ENCODE peak calls at places on chromosomes 6 and 20, in seven cellular contexts. U is NCI-H1417; N is T follicular helper cell; Q is CD8-positive, alpha-beta memory T cell; D is iris pigment epithelial cell; A is uterus; J is SIG-M5. R is an unnamed sample.

GRCh38 chr6:44229376-44230033 is 6.1 kb downstream of the SLC29A1 start:
- DNase-seq in D (no peak), N (no peak), Q (no peak), U (no peak), A (no peak), J (no peak), R (no peak)

GRCh38 chr20:63086421-63087235 is 79.9 kb upstream of the BHLHE23 start:
- DNase-seq in D (no peak), N (no peak), U (no peak), Q (no peak), A (no peak), J (no peak), R (no peak)

GRCh38 chr6:81751388-81752083 is 945 bp downstream of the TENT5A start:
- DNase-seq in N (no peak), Q (peak), J (no peak), D (peak), A (peak), U (peak), R (no peak)

GRCh38 chr6:30700340-30700739 is 9.6 kb upstream of the NRM start:
- DNase-seq in D (no peak), J (no peak), A (no peak), N (no peak), Q (no peak), U (no peak), R (no peak)

GRCh38 chr6:90019216-90019615 is 124.9 kb downstream of the GJA10 start:
- DNase-seq in U (no peak), Q (no peak), A (no peak), N (no peak), D (no peak), J (no peak), R (no peak)

GRCh38 chr20:47568837-47569410 is 67.2 kb downstream of the NCOA3 start:
- DNase-seq in A (no peak), N (no peak), J (no peak), U (no peak), D (no peak), Q (no peak), R (no peak)

GRCh38 chr20:24382330-24382729 is 87.1 kb upstream of the SYNDIG1 start:
- DNase-seq in N (no peak), Q (no peak), D (no peak), J (no peak), U (no peak), A (peak), R (no peak)

GRCh38 chr6:28675600-28675999 is 149.9 kb downstream of the GPX5 start:
- DNase-seq in D (no peak), U (no peak), A (no peak), Q (no peak), J (no peak), N (no peak), R (no peak)

GRCh38 chr20:11581271-11581670 is 336.4 kb upstream of the BTBD3 start:
- DNase-seq in U (no peak), Q (no peak), D (peak), N (no peak), J (no peak), A (no peak), R (no peak)

GRCh38 chr6:134503542-134504281 is 185.8 kb upstream of the SGK1 start:
- DNase-seq in A (no peak), J (no peak), Q (no peak), N (no peak), U (no peak), D (no peak), R (no peak)

GRCh38 chr6:17015144-17015543 is 86.7 kb upstream of the STMND1 start:
- DNase-seq in J (no peak), D (no peak), N (no peak), U (no peak), A (no peak), Q (no peak), R (no peak)

GRCh38 chr6:148269386-148269785 is 73.3 kb upstream of the SASH1 start:
- DNase-seq in Q (no peak), N (no peak), U (no peak), J (no peak), A (no peak), D (no peak), R (no peak)

GRCh38 chr20:49457444-49457843 is 25.0 kb downstream of the KCNB1 start:
- DNase-seq in U (no peak), J (no peak), D (no peak), A (no peak), N (no peak), Q (no peak), R (no peak)

GRCh38 chr20:59006167-59006863 is 739 bp downstream of the CTSZ start:
- DNase-seq in A (no peak), N (no peak), U (no peak), D (no peak), J (no peak), Q (no peak), R (no peak)

GRCh38 chr6:31723980-31724691 is 963 bp downstream of the MPIG6B start:
- DNase-seq in U (no peak), J (no peak), A (no peak), Q (no peak), D (no peak), N (no peak), R (no peak)